ENCODE peak calls at places on chromosomes 7 and 10, in nine cellular contexts. M is breast epithelium, T is heart right ventricle, O is left lung, J is fibroblast of lung, V is thoracic aorta, K is ascending aorta, L is cardiac muscle cell, U is neural progenitor cell. R is an unnamed sample. For H3K36me3, the result is how much of the 10 kb centered on the place peaks cover.

GRCh38 chr10:70890917-70891431 is 2.6 kb upstream of the PCBD1 start:
- DNase-seq in M (peak), T (peak), O (no peak), J (no peak), V (no peak), K (peak), L (peak), U (peak), R (no peak)

GRCh38 chr7:24831240-24831639 is 74.0 kb upstream of the GSDME start:
- DNase-seq in M (no peak), T (no peak), O (no peak), J (peak), V (no peak), K (no peak), L (peak), U (no peak), R (no peak)

GRCh38 chr7:132607656-132608055 is 31.4 kb upstream of the PLXNA4 start:
- DNase-seq in M (no peak), T (no peak), O (no peak), J (no peak), V (no peak), K (no peak), L (no peak), U (no peak), R (no peak)

GRCh38 chr7:26439502-26440252 is 148.0 kb downstream of the SNX10 start:
- DNase-seq in M (no peak), T (no peak), O (no peak), J (no peak), V (no peak), K (no peak), L (no peak), U (peak), R (no peak)

GRCh38 chr10:70858759-70859158 is 29.6 kb downstream of the PCBD1 start:
- DNase-seq in M (no peak), T (no peak), O (no peak), J (no peak), V (no peak), K (no peak), L (no peak), U (no peak), R (no peak)

GRCh38 chr10:87552248-87552914 is 47.7 kb downstream of the MINPP1 start:
- DNase-seq in M (no peak), T (no peak), O (no peak), J (peak), V (no peak), K (no peak), L (no peak), U (no peak), R (no peak)

GRCh38 chr10:47404446-47404845 is 20.4 kb upstream of the ZNF488 start:
- DNase-seq in M (no peak), T (no peak), O (no peak), J (no peak), V (no peak), K (peak), L (no peak), U (no peak), R (peak)

GRCh38 chr10:24390146-24390700 is 181.3 kb downstream of the KIAA1217 start:
- DNase-seq in M (no peak), T (no peak), O (no peak), J (no peak), V (no peak), K (no peak), L (no peak), U (no peak), R (no peak)

GRCh38 chr10:86946215-86947170 is 10.9 kb downstream of the MMRN2 start:
- DNase-seq in M (peak), T (peak), O (no peak), J (no peak), V (peak), K (peak), L (no peak), U (no peak), R (peak)

GRCh38 chr10:63819753-63820347 is 298.6 kb downstream of the REEP3 start:
- DNase-seq in M (peak), T (peak), O (peak), J (peak), V (peak), K (peak), L (peak), U (peak), R (peak)

GRCh38 chr7:80910228-80910627 is 8.6 kb downstream of the SEMA3C start:
- DNase-seq in M (no peak), T (no peak), O (no peak), J (no peak), V (no peak), K (no peak), L (no peak), U (no peak), R (no peak)

GRCh38 chr10:86962136-86962980 is 4.0 kb downstream of the SNCG start:
- DNase-seq in M (no peak), T (no peak), O (no peak), J (no peak), V (peak), K (no peak), L (no peak), U (no peak), R (no peak)

GRCh38 chr7:2707481-2707880 is 19.5 kb downstream of the AMZ1 start:
- DNase-seq in M (no peak), T (no peak), O (no peak), J (no peak), V (no peak), K (no peak), L (no peak), U (no peak), R (no peak)

GRCh38 chr10:129853236-129853946 is 110.7 kb downstream of the EBF3 start:
- DNase-seq in M (no peak), T (no peak), O (no peak), J (no peak), V (no peak), K (no peak), L (peak), U (no peak), R (no peak)

GRCh38 chr10:76700241-76700640 is 937.4 kb downstream of the KCNMA1 start:
- DNase-seq in M (no peak), T (no peak), O (no peak), J (no peak), V (no peak), K (no peak), L (no peak), U (no peak), R (no peak)
- H3K36me3 ChIP-seq in M (under half), T (under half), O (under half), J (under half), V (under half), K (under half), L (under half), U (under half), R (under half)

DNA sequence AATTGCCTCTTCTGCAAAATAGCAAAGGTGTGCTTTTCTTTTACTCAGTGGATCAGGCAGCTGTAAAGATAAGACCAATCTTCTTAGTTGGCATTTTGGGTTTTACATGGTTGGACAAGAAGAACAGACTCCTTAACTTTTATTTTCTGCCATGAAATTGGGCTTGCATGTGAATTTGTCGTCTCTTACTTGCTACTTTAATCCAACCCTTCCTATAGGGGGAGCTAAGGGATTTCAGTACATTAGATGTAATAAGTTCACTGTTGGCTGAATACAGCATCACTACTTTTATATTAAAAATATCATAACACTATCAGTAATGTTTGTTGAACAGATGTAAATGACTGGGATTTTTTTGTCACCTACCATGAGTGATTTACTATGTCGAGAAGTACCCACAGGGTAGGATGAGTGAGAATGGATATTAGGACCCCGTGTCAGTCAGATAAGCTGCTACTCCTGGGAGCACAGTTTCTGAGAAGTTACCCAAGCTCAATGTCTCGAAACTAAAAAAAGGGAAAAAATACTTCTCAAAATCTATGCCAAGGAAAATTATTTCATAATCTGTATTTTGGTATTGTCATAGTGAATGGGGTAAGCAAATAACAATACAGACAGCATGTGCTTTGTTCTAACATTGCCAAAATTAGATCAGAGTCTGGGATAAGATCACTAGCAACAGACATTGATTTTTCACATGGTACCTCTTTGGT is 127.4 kb upstream of the AGR3 start:
- DNase-seq in M (no peak), T (no peak), O (no peak), J (peak), V (no peak), K (no peak), L (peak), U (no peak), R (no peak)
- TF ChIP-seq CTCF in M (no peak), T (peak), O (peak), J (peak), V (no peak), K (no peak), L (peak), U (peak), R (peak)

GRCh38 chr10:51186358-51186757 is 112.1 kb downstream of the PRKG1 start:
- DNase-seq in M (no peak), T (no peak), O (no peak), J (no peak), V (no peak), K (no peak), L (no peak), U (no peak), R (no peak)

GRCh38 chr10:51178634-51179033 is 104.3 kb downstream of the PRKG1 start:
- DNase-seq in M (no peak), T (no peak), O (no peak), J (no peak), V (no peak), K (no peak), L (no peak), U (no peak), R (no peak)

GRCh38 chr10:51188013-51188412 is 113.7 kb downstream of the PRKG1 start:
- DNase-seq in M (no peak), T (no peak), O (no peak), J (no peak), V (no peak), K (no peak), L (no peak), U (no peak), R (no peak)

GRCh38 chr10:51180141-51180540 is 105.9 kb downstream of the PRKG1 start:
- DNase-seq in M (no peak), T (no peak), O (no peak), J (no peak), V (no peak), K (no peak), L (no peak), U (no peak), R (no peak)

DNA sequence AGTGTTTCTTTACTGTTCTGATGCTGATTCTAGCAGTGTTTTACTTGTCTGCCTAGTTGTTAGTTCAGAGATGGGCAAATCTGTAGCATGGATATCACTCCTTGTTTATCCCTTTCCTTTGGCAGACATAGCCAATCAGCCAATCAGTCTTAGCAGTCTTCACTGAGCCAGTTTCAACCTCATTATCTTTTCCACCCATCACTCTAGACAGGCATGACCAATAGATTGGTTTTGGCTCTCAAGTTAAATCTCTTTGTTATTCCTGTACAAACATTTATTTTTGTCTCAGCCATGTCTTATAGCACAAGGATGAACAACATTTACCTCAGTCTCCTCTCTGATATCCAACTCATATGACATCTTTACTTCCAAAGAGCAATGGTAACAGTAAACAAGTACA is 109.5 kb downstream of the PRKG1 start:
- DNase-seq in M (no peak), T (no peak), O (no peak), J (no peak), V (no peak), K (no peak), L (no peak), U (no peak), R (no peak)
- H3K4me3 ChIP-seq in M (no peak), T (no peak), O (no peak), J (no peak), V (no peak), K (no peak), L (no peak), U (no peak), R (no peak)

GRCh38 chr10:43254881-43255643 is 11.8 kb downstream of the RASGEF1A start:
- DNase-seq in M (peak), T (no peak), O (no peak), J (no peak), V (no peak), K (peak), L (no peak), U (no peak), R (peak)
- H3K36me3 ChIP-seq in M (under half), T (under half), O (under half), J (under half), V (under half), K (under half), L (under half), U (under half), R (under half)